ENCODE peak calls at places on chromosomes 2 and 18, in eight cellular contexts. D, I, O, F, T, J, K and X are unnamed samples.

GRCh38 chr2:134926231-134926931 is 7.8 kb downstream of the CCNT2 start:
- DNase-seq in T (peak; percentile 18), J (no peak), F (no peak), O (peak; percentile 2), I (no peak), K (no peak), D (no peak), X (no peak)

GRCh38 chr2:50315366-50315765 is 716.6 kb downstream of the NRXN1 start:
- DNase-seq in K (no peak), I (no peak), J (no peak), F (no peak), D (no peak), T (no peak), O (no peak), X (no peak)

GRCh38 chr2:172806426-172807008 is 70.9 kb downstream of the RAPGEF4 start:
- DNase-seq in D (no peak), K (peak; percentile 14), J (no peak), I (no peak), F (peak; percentile 11), O (peak; percentile 36), T (peak; percentile 60), X (no peak)

GRCh38 chr2:40511661-40512213 is 59.8 kb upstream of the SLC8A1 start:
- DNase-seq in T (peak; percentile 95), O (peak; percentile 78), I (no peak), D (no peak), K (no peak), F (no peak), J (no peak), X (peak; percentile 14)

GRCh38 chr2:237243487-237243886 is 157.8 kb downstream of the COPS8 start:
- DNase-seq in T (no peak), J (no peak), D (no peak), I (no peak), O (no peak), K (no peak), F (no peak), X (no peak)

GRCh38 chr18:64095056-64095455 is 53.8 kb downstream of the LINC00305 start:
- DNase-seq in I (no peak), K (no peak), D (no peak), T (no peak), O (no peak), J (no peak), F (no peak), X (no peak)

GRCh38 chr2:110219496-110220192 is 7.3 kb upstream of the MTLN start:
- DNase-seq in F (no peak), J (no peak), T (peak; percentile 69), O (peak; percentile 11), D (no peak), I (no peak), K (no peak), X (no peak)

GRCh38 chr18:49400398-49401072 is 59.9 kb downstream of the DYM start:
- DNase-seq in I (no peak), K (no peak), O (no peak), D (no peak), J (no peak), T (peak; percentile 30), F (no peak), X (no peak)

GRCh38 chr2:118310016-118310877 is 222.0 kb downstream of the INSIG2 start:
- DNase-seq in D (peak; percentile 43), O (peak; percentile 27), I (peak; percentile 33), J (peak; percentile 28), T (peak; percentile 68), F (peak; percentile 48), K (peak; percentile 24), X (peak; percentile 13)

DNA sequence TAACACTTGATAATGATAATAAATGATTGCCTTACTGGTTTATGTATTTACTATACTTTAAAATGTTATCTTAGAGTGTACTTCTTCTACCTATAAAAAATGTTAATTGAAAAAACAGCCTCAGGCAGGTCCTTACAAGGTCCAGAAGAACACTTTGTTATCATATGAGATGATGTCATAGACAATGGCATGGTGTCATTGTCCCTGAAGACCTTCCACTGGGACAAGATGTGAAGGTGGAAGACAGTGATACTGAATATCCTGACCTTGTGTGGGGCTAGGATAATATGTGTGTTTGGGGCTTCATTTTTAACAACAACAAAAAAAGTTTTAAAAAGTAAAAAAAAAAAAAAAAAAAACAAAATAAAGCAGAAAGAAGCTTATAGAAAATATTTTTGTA is 342.2 kb upstream of the KYNU start:
- DNase-seq in F (no peak), I (no peak), O (no peak), T (no peak), J (no peak), K (no peak), D (no peak), X (no peak)
- TF ChIP-seq CTCF in F (no peak), I (no peak), O (no peak), T (no peak), J (no peak), K (no peak), D (no peak), X (no peak)

DNA sequence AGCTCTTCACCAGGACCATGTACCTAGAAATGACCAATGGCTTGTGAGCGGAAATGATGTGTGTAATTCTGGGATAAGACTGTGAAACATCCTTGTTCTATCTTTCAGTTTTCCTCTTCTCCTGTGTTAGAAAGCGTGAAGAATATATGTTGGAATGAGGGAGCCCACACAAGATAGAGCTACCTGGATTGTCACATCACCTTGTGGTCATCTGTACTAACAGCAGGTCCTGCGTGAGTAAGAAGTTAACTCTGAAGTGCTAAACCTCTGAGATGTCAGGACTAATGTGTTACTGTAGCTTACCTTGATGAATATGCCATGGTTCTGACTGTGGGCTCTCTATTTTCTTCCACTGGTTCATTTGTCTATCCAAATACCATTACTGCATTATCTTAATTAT is 75.6 kb downstream of the FASTKD2 start:
- DNase-seq in J (no peak), I (no peak), F (no peak), D (no peak), T (no peak), K (no peak), O (no peak), X (no peak)
- TF ChIP-seq CTCF in J (no peak), I (no peak), F (no peak), D (no peak), T (no peak), K (no peak), O (no peak), X (no peak)

DNA sequence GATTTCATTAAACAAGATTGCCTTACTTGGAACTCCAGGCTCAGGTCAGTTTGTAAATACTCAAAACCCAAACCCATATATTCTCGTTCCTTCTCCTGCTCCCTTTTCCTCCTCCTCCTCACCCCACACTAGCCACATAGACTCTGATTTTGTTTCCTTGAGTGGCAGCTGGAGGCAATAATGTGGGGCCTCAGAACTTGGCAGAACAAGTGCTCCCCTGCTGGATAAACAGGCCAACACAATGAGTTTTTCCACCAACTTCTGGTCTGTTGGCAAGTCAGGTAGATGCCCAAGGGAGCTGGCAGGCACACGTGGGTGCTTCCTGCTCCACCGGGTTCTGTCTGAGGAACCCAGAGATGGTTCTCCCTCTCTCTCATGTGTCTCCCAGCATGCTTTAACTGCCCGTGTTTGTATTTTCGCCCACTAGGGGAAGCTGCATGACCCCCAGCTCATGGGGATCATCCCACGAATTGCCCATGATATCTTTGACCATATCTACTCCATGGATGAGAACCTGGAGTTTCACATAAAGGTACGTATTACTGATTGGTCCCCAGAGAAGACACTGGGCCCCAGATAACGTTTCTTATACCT is 61.9 kb downstream of the KIF5C start:
- DNase-seq in O (no peak), J (no peak), K (peak; percentile 12), F (no peak), D (no peak), I (no peak), T (no peak), X (no peak)
- TF ChIP-seq CTCF in O (peak; percentile 2), J (no peak), K (no peak), F (no peak), D (no peak), I (peak; percentile 20), T (no peak), X (no peak)

DNA sequence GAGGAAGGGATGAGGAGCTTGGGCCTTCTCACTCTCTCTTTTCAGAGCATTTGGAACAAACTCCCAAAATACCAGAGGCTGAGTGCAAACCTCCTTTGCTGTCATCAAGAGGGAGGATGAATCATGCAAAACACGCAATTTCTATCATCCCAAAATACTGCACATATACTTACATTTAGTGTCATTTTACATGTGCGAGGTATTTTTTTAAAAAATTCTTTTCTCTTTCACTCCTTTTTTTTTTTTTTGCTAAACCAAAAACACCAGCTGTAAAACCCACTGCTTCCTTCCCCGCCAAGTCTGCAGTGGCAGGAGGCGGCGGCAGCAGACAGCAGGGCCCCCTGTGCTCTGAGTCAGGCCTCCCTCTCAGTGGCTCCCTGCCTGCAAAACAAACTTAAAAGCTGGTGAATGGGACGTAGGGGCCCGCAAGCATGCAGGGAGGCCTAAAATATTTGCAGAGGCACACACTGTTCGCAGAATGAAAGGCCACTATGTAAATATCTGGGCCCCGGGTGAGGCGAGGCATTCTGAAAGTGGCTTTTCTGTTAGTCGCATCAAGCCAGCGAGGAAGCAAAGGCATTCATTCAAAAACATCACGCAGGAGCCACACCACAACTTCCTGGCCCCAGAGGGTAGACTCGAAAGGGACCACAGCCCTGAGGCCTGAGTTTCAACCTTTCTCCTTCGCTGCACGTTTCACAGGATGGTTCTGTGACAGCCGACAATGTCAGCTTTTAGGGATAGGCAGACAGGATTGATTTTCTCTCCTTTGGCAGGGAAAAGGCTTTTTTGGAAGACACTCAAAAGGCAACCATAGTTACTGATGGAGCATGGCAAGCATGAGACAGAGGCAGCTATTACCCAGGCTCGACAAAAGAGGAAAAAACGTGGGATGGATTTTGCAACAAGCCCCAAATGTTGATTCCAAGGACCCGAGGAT is 73.4 kb downstream of the ACTR2 start:
- DNase-seq in I (peak; percentile 50), O (peak; percentile 84), J (no peak), D (peak; percentile 58), K (peak; percentile 40), F (peak; percentile 83), T (peak; percentile 96), X (peak; percentile 24)
- TF ChIP-seq CTCF in I (no peak), O (no peak), J (no peak), D (no peak), K (no peak), F (no peak), T (no peak), X (no peak)

GRCh38 chr18:42298744-42299685 is 344.0 kb downstream of the PIK3C3 start:
- DNase-seq in I (peak; percentile 83), T (peak; percentile 73), K (peak; percentile 85), J (peak; percentile 70), F (no peak), D (peak; percentile 19), O (peak; percentile 84), X (peak; percentile 69)
- TF ChIP-seq CTCF in I (peak; percentile 95), T (peak; percentile 96), K (peak; percentile 81), J (peak; percentile 65), F (peak; percentile 94), D (peak; percentile 82), O (peak; percentile 92), X (peak; percentile 89)

GRCh38 chr2:46615555-46616487 is 136.5 kb downstream of the TMEM247 start:
- DNase-seq in T (no peak), O (no peak), D (no peak), K (peak; percentile 33), F (peak; percentile 46), I (no peak), J (peak; percentile 18), X (peak; percentile 16)
- TF ChIP-seq CTCF in T (peak; percentile 32), O (peak; percentile 30), D (peak; percentile 33), K (no peak), F (peak; percentile 33), I (no peak), J (no peak), X (no peak)